ENCODE peak calls at places on chromosomes 3 and 15, in ten cellular contexts. B is ovary, C is neural crest cell, Z is heart right ventricle, L is lung, X is upper lobe of right lung, Q is endothelial cell, O is PC-9, J is astrocyte, S is HepG2. D is an unnamed sample.

GRCh38 chr3:61521229-61521628 is 40.1 kb upstream of the PTPRG start:
- DNase-seq in B (no peak), C (no peak), Z (no peak), L (no peak), X (no peak), Q (no peak), O (no peak), J (no peak), S (no peak), D (no peak)

GRCh38 chr15:29141908-29142747 is 127.5 kb downstream of the NSMCE3 start:
- DNase-seq in B (no peak), C (no peak), Z (no peak), L (no peak), X (no peak), Q (no peak), O (no peak), J (no peak), S (no peak), D (no peak)

GRCh38 chr15:94792166-94792565 is 560.8 kb downstream of the MCTP2 start:
- DNase-seq in B (no peak), C (no peak), Z (no peak), L (no peak), X (no peak), Q (no peak), O (no peak), J (peak; percentile 95), S (no peak), D (no peak)

GRCh38 chr15:100198442-100198841 is 143.3 kb downstream of the ADAMTS17 start:
- DNase-seq in B (no peak), C (no peak), Z (no peak), L (no peak), X (no peak), Q (no peak), O (no peak), J (no peak), S (no peak), D (no peak)

GRCh38 chr15:63946524-63947065 is 99.7 kb downstream of the DAPK2 start:
- DNase-seq in B (no peak), C (no peak), Z (no peak), L (no peak), X (no peak), Q (no peak), O (no peak), J (no peak), S (no peak), D (no peak)

GRCh38 chr15:56660943-56661342 is 72.4 kb downstream of the ZNF280D start:
- DNase-seq in B (no peak), C (no peak), Z (no peak), L (no peak), X (no peak), Q (no peak), O (no peak), J (no peak), S (no peak), D (no peak)

GRCh38 chr3:134543113-134543512 is 57.3 kb downstream of the CEP63 start:
- DNase-seq in B (no peak), C (no peak), Z (no peak), L (no peak), X (no peak), Q (no peak), O (no peak), J (peak; percentile 2), S (no peak), D (no peak)

GRCh38 chr3:29889230-29889629 is 608.4 kb downstream of the RBMS3 start:
- DNase-seq in B (no peak), C (no peak), Z (no peak), L (no peak), X (no peak), Q (no peak), O (no peak), J (peak; percentile 10), S (no peak), D (no peak)

DNA sequence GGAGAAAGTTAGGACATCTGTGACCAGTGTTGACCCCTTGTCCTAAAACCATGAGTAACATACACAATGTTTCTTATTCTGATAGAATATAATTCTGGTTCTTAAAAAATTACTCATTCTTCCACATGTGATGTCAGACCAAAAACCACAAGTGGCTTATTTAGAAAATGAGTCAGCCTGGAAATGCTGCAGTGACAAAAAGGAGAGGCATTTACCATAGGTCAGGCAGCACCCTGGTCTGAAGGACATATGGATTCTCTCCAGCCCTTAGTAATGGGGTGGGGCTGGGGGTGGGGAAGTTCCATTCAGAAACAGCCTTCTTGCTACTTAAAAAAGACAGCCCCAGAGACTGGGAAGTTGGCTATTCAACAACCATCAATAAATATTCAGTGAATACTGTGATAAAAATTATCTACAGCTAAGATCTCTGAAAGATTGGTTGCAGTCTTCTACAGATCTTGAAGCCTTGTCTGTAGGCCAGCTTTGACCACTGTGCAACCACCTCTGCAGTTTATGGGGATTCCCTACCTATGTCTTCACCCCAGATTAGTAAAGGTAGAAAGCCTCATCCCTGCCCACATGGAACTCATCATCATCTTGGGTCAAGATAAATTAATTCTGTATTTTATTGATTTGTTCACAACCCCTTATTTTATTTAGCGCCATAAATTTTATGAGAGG is 34.9 kb upstream of the TIMP4 start:
- DNase-seq in B (no peak), C (no peak), Z (no peak), L (peak; percentile 71), X (no peak), Q (no peak), O (peak; percentile 96), J (peak; percentile 99), S (peak; percentile 52), D (no peak)
- TF ChIP-seq CTCF in B (no peak), C (no peak), Z (no peak), L (no peak), X (no peak), Q (no peak), O (no peak), J (no peak), S (no peak), D (no peak)

GRCh38 chr3:119695480-119695879 is 7.3 kb upstream of the CFAP91 start:
- DNase-seq in B (no peak), C (no peak), Z (no peak), L (no peak), X (no peak), Q (no peak), O (no peak), J (no peak), S (no peak), D (no peak)

DNA sequence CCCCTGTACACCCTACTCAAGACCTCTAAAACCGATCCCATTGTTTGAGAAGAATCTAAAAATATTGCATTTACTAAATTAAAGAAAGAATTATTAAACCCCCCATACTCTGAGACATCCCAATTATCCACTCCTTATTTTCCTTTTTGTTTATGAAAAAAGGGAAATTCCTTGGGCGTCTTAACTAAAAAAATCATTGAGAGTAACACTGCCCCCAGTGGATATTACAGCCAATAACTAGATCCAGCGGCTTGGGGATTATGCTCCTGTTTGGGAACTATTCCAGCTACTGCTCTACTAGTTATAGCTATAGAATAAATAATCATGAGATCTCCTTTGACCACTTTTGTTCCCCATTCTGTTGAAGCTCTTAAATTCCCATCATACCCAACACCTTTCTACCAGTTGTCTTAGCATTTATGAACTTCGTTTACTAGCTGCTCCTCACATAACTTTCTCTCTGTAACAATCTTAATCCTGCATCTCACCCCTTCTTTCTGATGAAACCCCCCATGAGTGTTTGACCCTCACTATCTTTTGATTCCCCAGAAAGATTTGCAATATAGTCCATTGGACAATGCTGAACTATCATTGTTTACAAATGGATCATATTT is 12.7 kb upstream of the CFAP91 start:
- DNase-seq in B (no peak), C (no peak), Z (no peak), L (no peak), X (no peak), Q (no peak), O (no peak), J (no peak), S (peak; percentile 18), D (no peak)
- TF ChIP-seq CTCF in B (peak; percentile 21), C (peak; percentile 69), Z (peak; percentile 56), L (no peak), X (peak; percentile 61), Q (peak; percentile 61), O (peak; percentile 69), J (peak; percentile 49), S (peak; percentile 27), D (peak; percentile 39)

GRCh38 chr3:40718209-40718608 is 193.4 kb downstream of the ZNF621 start:
- DNase-seq in B (no peak), C (no peak), Z (no peak), L (no peak), X (no peak), Q (no peak), O (no peak), J (no peak), S (no peak), D (no peak)

GRCh38 chr3:40717471-40717870 is 192.7 kb downstream of the ZNF621 start:
- DNase-seq in B (no peak), C (no peak), Z (no peak), L (no peak), X (no peak), Q (no peak), O (no peak), J (no peak), S (no peak), D (no peak)

GRCh38 chr3:40713306-40713705 is 188.5 kb downstream of the ZNF621 start:
- DNase-seq in B (no peak), C (no peak), Z (no peak), L (no peak), X (no peak), Q (no peak), O (no peak), J (no peak), S (no peak), D (no peak)

GRCh38 chr3:40713795-40714194 is 189.0 kb downstream of the ZNF621 start:
- DNase-seq in B (no peak), C (no peak), Z (no peak), L (no peak), X (no peak), Q (no peak), O (no peak), J (no peak), S (no peak), D (no peak)

GRCh38 chr3:40714771-40715170 is 190.0 kb downstream of the ZNF621 start:
- DNase-seq in B (no peak), C (no peak), Z (no peak), L (no peak), X (no peak), Q (no peak), O (no peak), J (no peak), S (no peak), D (no peak)
- TF ChIP-seq CTCF in B (no peak), C (no peak), Z (no peak), L (no peak), X (no peak), Q (no peak), O (no peak), J (no peak), S (no peak), D (no peak)

GRCh38 chr15:48862705-48863104 is 15.2 kb upstream of the EID1 start:
- DNase-seq in B (no peak), C (no peak), Z (no peak), L (no peak), X (no peak), Q (no peak), O (no peak), J (no peak), S (no peak), D (no peak)

GRCh38 chr15:48865387-48866079 is 12.4 kb upstream of the EID1 start:
- DNase-seq in B (no peak), C (no peak), Z (no peak), L (no peak), X (no peak), Q (no peak), O (no peak), J (peak; percentile 72), S (no peak), D (no peak)

GRCh38 chr15:48859426-48859825 is 18.5 kb upstream of the EID1 start:
- DNase-seq in B (no peak), C (no peak), Z (no peak), L (no peak), X (no peak), Q (no peak), O (no peak), J (no peak), S (no peak), D (no peak)

GRCh38 chr15:48858401-48858800 is 19.5 kb upstream of the EID1 start:
- DNase-seq in B (no peak), C (no peak), Z (no peak), L (no peak), X (no peak), Q (no peak), O (peak; percentile 34), J (peak; percentile 65), S (no peak), D (no peak)

DNA sequence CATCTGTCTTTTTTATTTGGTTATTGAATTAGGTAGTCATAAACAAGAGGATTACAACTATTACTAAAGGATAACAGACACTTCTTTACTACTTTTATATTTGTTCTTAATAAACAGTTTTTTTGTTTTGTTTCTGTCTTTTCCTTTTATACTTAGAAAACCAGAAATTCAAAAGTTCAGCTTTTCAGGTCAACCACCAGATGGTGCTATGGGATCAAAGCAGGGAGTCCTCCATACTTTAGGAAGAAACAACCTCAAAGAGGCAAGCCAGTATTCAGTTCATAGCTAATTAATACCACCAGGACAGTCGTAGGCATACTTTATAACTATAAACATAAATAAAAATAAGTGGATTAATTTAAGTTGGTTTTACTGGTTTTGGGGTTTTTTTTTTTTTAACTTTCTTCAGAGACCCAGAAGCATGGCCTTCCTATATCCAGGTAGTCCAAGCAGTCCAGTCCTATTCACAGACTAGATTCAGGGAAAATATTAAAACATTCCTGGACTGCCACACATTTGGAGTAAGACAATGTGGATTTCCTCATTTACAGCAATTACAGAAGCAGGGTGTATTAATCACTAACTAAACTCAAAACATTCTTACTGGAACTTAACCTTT is 16.0 kb upstream of the EID1 start:
- DNase-seq in B (no peak), C (peak; percentile 32), Z (peak; percentile 33), L (no peak), X (no peak), Q (peak; percentile 54), O (no peak), J (peak; percentile 52), S (peak; percentile 57), D (no peak)
- TF ChIP-seq CTCF in B (peak; percentile 76), C (peak; percentile 97), Z (peak; percentile 87), L (peak; percentile 87), X (peak; percentile 95), Q (peak; percentile 78), O (peak; percentile 91), J (peak; percentile 92), S (peak; percentile 74), D (peak; percentile 88)

D was measured in D721Med.